ENCODE peak calls at places on chromosome X, in four cellular contexts. One of them, this sample, is unnamed.

GRCh38 chrX:8364369-8365141 is 100.1 kb upstream of the VCX3B start:
- DNase-seq in HCT116: no peak
- DNase-seq in GM12878: no peak
- DNase-seq in H1: peak
- DNase-seq in this sample: no peak

GRCh38 chrX:119482497-119483480 is 14.5 kb downstream of the SLC25A5 start:
- DNase-seq in HCT116: no peak
- DNase-seq in GM12878: no peak
- DNase-seq in H1: no peak
- DNase-seq in this sample: peak

GRCh38 chrX:133838761-133839676 is 146.4 kb downstream of the GPC3 start:
- DNase-seq in HCT116: peak
- DNase-seq in GM12878: no peak
- DNase-seq in H1: peak
- DNase-seq in this sample: peak

GRCh38 chrX:135328421-135329005 is 19.2 kb downstream of the ETDC start:
- DNase-seq in HCT116: no peak
- DNase-seq in GM12878: no peak
- DNase-seq in H1: no peak
- DNase-seq in this sample: no peak

GRCh38 chrX:131792789-131793462 is 230.2 kb upstream of the STK26 start:
- DNase-seq in HCT116: no peak
- DNase-seq in GM12878: peak
- DNase-seq in H1: no peak
- DNase-seq in this sample: no peak

GRCh38 chrX:45719751-45720501 is 519.2 kb upstream of the DIPK2B start:
- DNase-seq in HCT116: no peak
- DNase-seq in GM12878: no peak
- DNase-seq in H1: no peak
- DNase-seq in this sample: no peak

GRCh38 chrX:17547658-17548057 is 172.7 kb downstream of the NHS start:
- DNase-seq in HCT116: peak
- DNase-seq in GM12878: peak
- DNase-seq in H1: no peak
- DNase-seq in this sample: peak

GRCh38 chrX:19334945-19335626 is 8.6 kb upstream of the PDHA1 start:
- DNase-seq in HCT116: peak
- DNase-seq in GM12878: peak
- DNase-seq in H1: no peak
- DNase-seq in this sample: peak

GRCh38 chrX:134670241-134670811 is 12.1 kb upstream of the PLAC1 start:
- DNase-seq in HCT116: no peak
- DNase-seq in GM12878: no peak
- DNase-seq in H1: peak
- DNase-seq in this sample: no peak

GRCh38 chrX:140572724-140573123 is 67.9 kb upstream of the SOX3 start:
- DNase-seq in HCT116: no peak
- DNase-seq in GM12878: peak
- DNase-seq in H1: peak
- DNase-seq in this sample: peak

GRCh38 chrX:30892591-30892990 is 3.5 kb upstream of the TAB3 start:
- DNase-seq in HCT116: peak
- DNase-seq in GM12878: no peak
- DNase-seq in H1: no peak
- DNase-seq in this sample: no peak

GRCh38 chrX:18899796-18900380 is 84.0 kb downstream of the PHKA2 start:
- DNase-seq in HCT116: no peak
- DNase-seq in GM12878: no peak
- DNase-seq in H1: no peak
- DNase-seq in this sample: peak

GRCh38 chrX:122622800-122623199 is 561.3 kb upstream of the GRIA3 start:
- DNase-seq in HCT116: no peak
- DNase-seq in GM12878: no peak
- DNase-seq in H1: no peak
- DNase-seq in this sample: no peak

GRCh38 chrX:10189317-10190268 is 32.8 kb downstream of the CLCN4 start:
- DNase-seq in HCT116: peak
- DNase-seq in GM12878: no peak
- DNase-seq in H1: no peak
- DNase-seq in this sample: peak

GRCh38 chrX:103477496-103477895 is 41.8 kb downstream of the RAB40A start:
- DNase-seq in HCT116: no peak
- DNase-seq in GM12878: no peak
- DNase-seq in H1: no peak
- DNase-seq in this sample: no peak

GRCh38 chrX:103480526-103480925 is 38.8 kb downstream of the RAB40A start:
- DNase-seq in HCT116: no peak
- DNase-seq in GM12878: no peak
- DNase-seq in H1: no peak
- DNase-seq in this sample: no peak

DNA sequence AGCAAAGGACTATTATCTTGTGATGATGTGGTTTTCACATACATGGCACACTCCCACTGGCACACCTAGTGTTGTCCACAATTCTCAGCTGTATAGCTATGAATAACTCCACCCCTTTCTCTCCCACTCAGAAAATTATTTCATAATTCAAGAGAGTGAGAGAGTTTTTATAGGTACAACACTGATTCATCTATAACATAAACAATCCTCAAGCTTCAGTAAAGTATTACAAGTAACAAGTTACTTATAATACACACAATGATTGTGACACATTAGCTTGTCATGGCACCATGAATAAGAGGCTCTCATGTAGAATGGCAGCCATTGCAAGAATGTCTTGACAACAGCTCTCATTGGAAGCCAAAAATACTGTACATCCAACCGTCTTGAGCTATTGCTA is 43.9 kb downstream of the RAB40A start:
- DNase-seq in HCT116: no peak
- DNase-seq in GM12878: no peak
- DNase-seq in H1: no peak
- DNase-seq in this sample: no peak
- TF ChIP-seq EZH2 in HCT116: no peak
- TF ChIP-seq EZH2 in GM12878: no peak
- TF ChIP-seq EZH2 in H1: no peak
- TF ChIP-seq EZH2 in this sample: no peak

DNA sequence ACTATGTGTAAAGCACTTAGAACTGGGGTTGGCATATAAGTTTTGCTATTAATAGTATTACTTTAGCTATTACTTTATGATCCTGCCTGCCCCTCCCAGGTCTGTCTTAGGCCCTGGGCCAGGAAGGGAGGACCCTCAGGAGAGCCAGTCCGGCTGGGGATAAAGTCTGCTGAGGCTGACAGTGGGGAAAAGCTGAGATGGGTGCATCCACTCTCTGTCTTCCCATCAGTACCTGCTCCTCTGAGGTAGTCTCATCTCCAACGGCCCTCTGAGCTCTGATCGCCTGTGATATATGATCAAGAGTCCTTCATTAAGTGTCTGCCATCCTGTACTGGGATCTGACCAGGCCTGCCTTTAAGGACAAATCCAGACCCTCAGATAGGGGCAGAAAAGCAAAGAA is 156.5 kb upstream of the PJA1 start:
- DNase-seq in HCT116: no peak
- DNase-seq in GM12878: no peak
- DNase-seq in H1: no peak
- DNase-seq in this sample: no peak
- TF ChIP-seq CEBPB in HCT116: no peak
- TF ChIP-seq CEBPB in GM12878: no peak
- TF ChIP-seq CEBPB in H1: no peak
- TF ChIP-seq CEBPB in this sample: no peak

GRCh38 chrX:108734426-108734825 is 1.9 kb downstream of the IRS4 start:
- DNase-seq in HCT116: no peak
- DNase-seq in GM12878: no peak
- DNase-seq in H1: no peak
- DNase-seq in this sample: no peak

GRCh38 chrX:108735680-108736508 is 469 bp downstream of the IRS4 start:
- DNase-seq in HCT116: no peak
- DNase-seq in GM12878: no peak
- DNase-seq in H1: no peak
- DNase-seq in this sample: no peak

GRCh38 chrX:108735087-108735679 is 1.2 kb downstream of the IRS4 start:
- DNase-seq in HCT116: no peak
- DNase-seq in GM12878: no peak
- DNase-seq in H1: no peak
- DNase-seq in this sample: no peak

GRCh38 chrX:108737754-108738153 is 1.4 kb upstream of the IRS4 start:
- DNase-seq in HCT116: no peak
- DNase-seq in GM12878: no peak
- DNase-seq in H1: no peak
- DNase-seq in this sample: no peak

GRCh38 chrX:108736509-108737479 is at the start of gene IRS4:
- DNase-seq in HCT116: no peak
- DNase-seq in GM12878: no peak
- DNase-seq in H1: peak
- DNase-seq in this sample: no peak
- TF ChIP-seq EZH2 in HCT116: no peak
- TF ChIP-seq EZH2 in GM12878: no peak
- TF ChIP-seq EZH2 in H1: no peak
- TF ChIP-seq EZH2 in this sample: no peak

DNA sequence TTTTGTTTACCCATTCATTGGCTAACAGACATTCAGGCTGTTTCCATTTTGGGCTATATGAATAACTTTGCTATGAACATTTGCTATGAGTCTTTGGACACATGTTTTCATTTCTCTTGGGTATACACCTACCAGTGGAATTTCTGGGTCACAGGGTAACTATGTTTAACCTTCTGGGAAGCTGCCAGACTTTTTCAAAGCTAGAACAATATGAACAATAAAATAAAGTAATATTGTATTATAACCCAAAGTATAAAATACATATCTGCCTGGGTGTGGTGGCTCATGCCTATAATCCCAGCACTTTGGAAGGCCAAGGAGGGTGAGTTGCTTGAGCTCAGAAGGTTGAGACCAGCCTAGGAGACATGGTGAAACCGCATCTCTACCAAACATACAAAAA is 90.6 kb downstream of the DLG3 start:
- DNase-seq in HCT116: no peak
- DNase-seq in GM12878: no peak
- DNase-seq in H1: no peak
- DNase-seq in this sample: no peak
- TF ChIP-seq CEBPB in HCT116: no peak
- TF ChIP-seq CEBPB in GM12878: no peak
- TF ChIP-seq CEBPB in H1: no peak
- TF ChIP-seq CEBPB in this sample: no peak

DNA sequence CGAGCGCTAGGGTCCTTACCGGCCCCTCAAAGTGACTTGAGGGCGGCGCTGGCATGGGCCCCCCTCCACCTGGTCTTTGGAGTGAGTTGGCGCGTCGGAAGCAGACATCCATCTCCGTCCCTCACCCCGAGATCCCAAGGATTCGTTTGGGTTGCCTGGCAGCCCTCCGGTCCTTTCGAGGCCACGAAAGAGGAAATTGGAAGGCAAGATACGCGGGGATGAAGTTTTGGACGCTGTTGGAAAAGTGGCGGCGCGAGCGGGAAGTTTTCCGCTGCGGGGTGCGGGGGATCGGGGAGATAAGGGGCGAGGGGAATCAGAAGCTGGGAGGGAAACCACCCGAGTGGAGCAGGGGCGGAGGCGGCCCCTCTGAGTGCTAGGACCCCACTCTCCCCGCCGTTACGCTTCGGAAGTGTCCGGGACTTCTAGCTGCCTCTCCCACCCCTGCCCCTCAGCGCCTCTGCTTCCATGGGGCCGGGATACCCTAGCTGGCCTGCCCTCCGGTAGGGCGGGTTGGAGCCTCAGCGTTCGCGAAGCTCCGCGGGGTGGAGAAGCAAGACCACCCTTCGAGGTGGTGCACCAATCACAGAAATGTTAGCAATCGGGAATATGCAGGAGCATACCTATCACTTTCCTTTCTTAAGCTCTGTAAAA is 57.8 kb downstream of the FRMPD3 start:
- DNase-seq in HCT116: no peak
- DNase-seq in GM12878: no peak
- DNase-seq in H1: no peak
- DNase-seq in this sample: no peak
- TF ChIP-seq EZH2 in HCT116: no peak
- TF ChIP-seq EZH2 in GM12878: no peak
- TF ChIP-seq EZH2 in H1: peak
- TF ChIP-seq EZH2 in this sample: no peak